ENCODE peak calls at places on chromosomes 6 and 20, in eight cellular contexts. K is stomach, I is HepG2, E is Panc1, Y is GM12878, U is endothelial cell of umbilical vein, Z is GM23338, O is spleen. Q is an unnamed sample. For H3K4me1, the result is how much of the 10 kb centered on the place peaks cover.

GRCh38 chr20:51409192-51409875 is 133.2 kb downstream of the NFATC2 start:
- DNase-seq in E (no peak), Y (no peak), Z (no peak), K (no peak), I (no peak), U (no peak), O (no peak), Q (no peak)

GRCh38 chr6:31660224-31660997 is at the start of gene C6orf47:
- DNase-seq in K (peak), E (no peak), Z (peak), Y (no peak), O (peak), U (peak), I (peak), Q (peak)

GRCh38 chr20:8144282-8145245 is 12.5 kb downstream of the PLCB1 start:
- DNase-seq in Z (peak), K (no peak), U (peak), I (peak), Y (no peak), E (no peak), O (no peak), Q (no peak)

GRCh38 chr20:50562262-50562701 is 52.1 kb downstream of the PTPN1 start:
- DNase-seq in Y (no peak), E (no peak), O (no peak), U (no peak), I (no peak), Z (no peak), K (no peak), Q (no peak)

GRCh38 chr6:43147691-43148477 is 23.2 kb upstream of the SRF start:
- DNase-seq in I (no peak), U (no peak), O (no peak), Z (no peak), K (no peak), Y (no peak), E (no peak), Q (no peak)

GRCh38 chr6:53042112-53042511 is 23.1 kb upstream of the FBXO9 start:
- DNase-seq in U (peak), Y (no peak), Z (no peak), O (no peak), K (no peak), E (peak), I (peak), Q (no peak)

GRCh38 chr6:157097255-157097936 is 225.9 kb downstream of the TMEM242 start:
- DNase-seq in Y (no peak), K (no peak), Z (no peak), U (no peak), E (no peak), I (no peak), O (no peak), Q (no peak)

GRCh38 chr20:48679603-48680002 is 148.2 kb downstream of the PREX1 start:
- DNase-seq in K (no peak), E (no peak), O (peak), Y (no peak), I (no peak), Z (peak), U (no peak), Q (no peak)

GRCh38 chr6:111534366-111534765 is 51.3 kb upstream of the REV3L start:
- DNase-seq in K (peak), Y (no peak), O (no peak), Z (no peak), I (no peak), U (peak), E (no peak), Q (peak)

GRCh38 chr20:36152266-36152665 is 2.3 kb upstream of the EPB41L1 start:
- DNase-seq in E (no peak), I (no peak), Z (no peak), U (no peak), O (no peak), K (no peak), Y (no peak), Q (no peak)

GRCh38 chr6:3770023-3770422 is 18.5 kb upstream of the PXDC1 start:
- DNase-seq in I (no peak), U (no peak), Y (no peak), E (no peak), O (no peak), Z (peak), K (no peak), Q (no peak)

GRCh38 chr6:11207199-11207968 is 25.1 kb downstream of the NEDD9 start:
- DNase-seq in I (peak), Z (no peak), K (peak), U (peak), E (peak), Y (no peak), O (no peak), Q (peak)

GRCh38 chr20:37627060-37627766 is 66.6 kb upstream of the CTNNBL1 start:
- DNase-seq in Y (no peak), I (peak), E (no peak), Z (peak), U (peak), O (no peak), K (no peak), Q (no peak)

GRCh38 chr6:9711313-9711712 is 703.6 kb downstream of the TFAP2A start:
- DNase-seq in E (no peak), K (no peak), U (no peak), Z (no peak), O (no peak), I (no peak), Y (no peak), Q (no peak)

GRCh38 chr6:116447496-116448011 is 13.6 kb upstream of the CALHM6 start:
- DNase-seq in Y (no peak), E (no peak), O (no peak), U (no peak), Z (no peak), K (no peak), I (no peak), Q (no peak)

GRCh38 chr20:23963941-23964340 is 24.6 kb downstream of the GGTLC1 start:
- DNase-seq in K (no peak), I (no peak), E (no peak), U (no peak), Z (no peak), Y (no peak), O (no peak), Q (no peak)

GRCh38 chr6:123681957-123682462 is 45.3 kb upstream of the TRDN start:
- DNase-seq in O (no peak), U (no peak), K (no peak), Z (no peak), I (no peak), E (no peak), Y (no peak), Q (no peak)

GRCh38 chr6:105095139-105095538 is 84.7 kb downstream of the POPDC3 start:
- DNase-seq in U (no peak), Y (no peak), Z (no peak), O (no peak), K (no peak), E (no peak), I (no peak), Q (no peak)

GRCh38 chr20:24657211-24657610 is 187.8 kb downstream of the SYNDIG1 start:
- DNase-seq in I (no peak), O (no peak), E (no peak), Z (no peak), Y (no peak), K (peak), U (no peak), Q (no peak)

GRCh38 chr20:10955166-10955565 is 281.4 kb upstream of the JAG1 start:
- DNase-seq in I (no peak), O (no peak), U (no peak), K (no peak), Y (no peak), E (no peak), Z (no peak), Q (no peak)

GRCh38 chr6:67779876-67780275 is 855.2 kb upstream of the ADGRB3 start:
- DNase-seq in O (no peak), Y (no peak), E (no peak), U (no peak), K (no peak), Z (no peak), I (no peak), Q (no peak)

GRCh38 chr20:33781133-33781532 is 30.0 kb upstream of the CHMP4B start:
- DNase-seq in Z (no peak), O (no peak), I (no peak), Y (no peak), K (no peak), E (no peak), U (no peak), Q (no peak)

GRCh38 chr6:168634928-168635327 is 193.9 kb downstream of the SMOC2 start:
- DNase-seq in O (no peak), Y (no peak), U (no peak), I (no peak), E (no peak), K (no peak), Z (no peak), Q (peak)
- TF ChIP-seq POLR2AphosphoS5 in O (no peak), Y (no peak), U (no peak), I (no peak), E (no peak), K (no peak), Z (no peak), Q (peak)

DNA sequence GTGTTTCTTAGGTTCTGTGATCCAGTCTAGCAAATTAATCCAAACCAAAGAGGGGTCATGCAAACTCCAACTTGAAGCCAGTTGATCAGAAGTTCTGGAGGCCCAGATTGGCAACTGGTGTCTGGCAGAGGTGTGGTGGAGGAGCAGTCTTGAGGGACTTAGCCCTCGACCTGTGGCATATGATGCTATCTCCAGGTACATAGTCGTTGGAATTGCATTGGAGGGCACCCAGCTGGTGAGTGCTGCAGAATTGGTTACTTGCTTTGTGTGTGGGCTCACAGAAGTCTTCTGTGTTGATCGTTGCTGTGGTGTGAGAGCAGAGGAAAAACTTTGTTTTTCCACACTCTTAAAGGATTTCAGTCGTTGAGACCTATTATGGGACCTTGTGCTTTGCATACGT is 7.7 kb downstream of the PANK2 start:
- DNase-seq in U (no peak), Y (no peak), O (no peak), K (no peak), E (no peak), Z (no peak), I (no peak), Q (no peak)
- H3K4me1 ChIP-seq in U (half or more), Y (under half), O (half or more), K (half or more), E (half or more), Z (under half), I (half or more), Q (half or more)

DNA sequence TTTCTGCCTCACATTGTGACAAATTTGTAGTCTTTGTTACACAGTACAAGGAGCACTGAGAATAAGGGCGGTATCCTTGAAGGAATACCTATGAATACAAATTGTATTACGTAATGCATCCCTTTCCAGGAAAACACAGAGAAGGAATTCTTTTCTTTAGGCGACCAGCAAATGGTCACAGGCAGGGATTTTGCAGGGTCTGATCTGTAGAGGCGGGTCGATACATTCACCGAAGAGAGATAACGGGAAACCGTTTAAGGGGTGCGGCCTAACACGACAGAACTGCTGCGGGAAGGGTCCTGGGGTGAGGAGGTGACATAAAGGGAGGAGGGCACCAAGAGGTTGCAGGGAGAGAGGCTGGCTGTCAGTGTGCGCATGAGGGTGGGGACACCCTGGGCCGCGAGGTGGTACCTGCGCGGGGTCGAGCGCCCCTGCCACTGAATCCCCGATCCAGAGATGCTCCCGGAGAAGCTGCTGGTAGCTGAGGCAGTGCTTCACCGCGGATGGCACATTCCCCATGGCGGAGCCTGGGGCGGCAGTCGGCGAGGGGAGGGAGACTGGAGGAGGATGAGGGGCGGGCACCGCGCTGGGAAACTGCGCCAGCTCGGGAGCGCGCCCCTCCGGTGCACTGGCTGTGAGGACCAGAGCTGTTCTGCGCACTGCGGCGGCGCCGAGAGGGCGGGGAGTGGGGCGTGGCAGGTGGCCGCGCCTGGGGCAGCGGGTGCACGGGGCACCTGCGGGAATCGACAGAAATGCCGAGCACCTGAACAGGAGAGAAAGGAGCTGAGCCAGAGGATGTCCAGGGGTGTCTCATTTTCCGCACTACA is at the start of gene HMGCLL1:
- DNase-seq in Y (no peak), O (no peak), U (peak), Z (peak), I (no peak), K (no peak), E (no peak), Q (peak)
- TF ChIP-seq POLR2AphosphoS5 in Y (no peak), O (no peak), U (no peak), Z (no peak), I (no peak), K (no peak), E (no peak), Q (no peak)

GRCh38 chr6:106751501-106752252 is 122.3 kb downstream of the QRSL1 start:
- DNase-seq in K (peak), U (no peak), Y (no peak), O (no peak), I (no peak), E (no peak), Z (no peak), Q (no peak)

GRCh38 chr6:106747139-106747538 is 117.8 kb downstream of the QRSL1 start:
- DNase-seq in U (no peak), I (no peak), Y (no peak), O (no peak), K (no peak), Z (no peak), E (no peak), Q (no peak)

GRCh38 chr6:106750146-106750900 is 120.9 kb downstream of the QRSL1 start:
- DNase-seq in Y (no peak), K (no peak), Z (no peak), O (no peak), E (no peak), U (no peak), I (no peak), Q (no peak)

GRCh38 chr6:106748547-106749207 is 119.3 kb downstream of the QRSL1 start:
- DNase-seq in Y (no peak), U (no peak), E (no peak), K (no peak), Z (peak), O (no peak), I (no peak), Q (no peak)

GRCh38 chr6:106749611-106750010 is 120.2 kb downstream of the QRSL1 start:
- DNase-seq in Z (no peak), Y (no peak), O (no peak), K (no peak), E (no peak), U (no peak), I (no peak), Q (no peak)
- H3K4me1 ChIP-seq in Z (under half), Y (under half), O (under half), K (under half), E (under half), U (under half), I (half or more), Q (under half)

Q was measured in sigmoid colon.